ENCODE peak calls at places on chromosomes 3 and 15, in five cellular contexts. I, A, D, K and C are unnamed samples.

GRCh38 chr15:79035814-79036213 is 54.8 kb downstream of the RASGRF1 start:
- DNase-seq in I (no peak), A (no peak), D (no peak), K (no peak), C (no peak)

GRCh38 chr15:42149493-42150245 is 6.8 kb downstream of the PLA2G4F start:
- DNase-seq in I (no peak), A (no peak), D (peak), K (no peak), C (no peak)

GRCh38 chr3:98445949-98446406 is 17.0 kb upstream of the OR5K1 start:
- DNase-seq in I (no peak), A (no peak), D (no peak), K (no peak), C (no peak)

GRCh38 chr15:45790325-45790943 is 155.6 kb downstream of the SQOR start:
- DNase-seq in I (no peak), A (peak), D (no peak), K (peak), C (no peak)

GRCh38 chr3:12239301-12239700 is 49.6 kb upstream of the PPARG start:
- DNase-seq in I (peak), A (no peak), D (peak), K (no peak), C (no peak)

GRCh38 chr15:68786753-68787152 is 33.9 kb downstream of the ANP32A start:
- DNase-seq in I (no peak), A (no peak), D (no peak), K (no peak), C (no peak)

GRCh38 chr15:86553116-86553515 is 473.4 kb downstream of the AGBL1 start:
- DNase-seq in I (no peak), A (no peak), D (no peak), K (no peak), C (no peak)

GRCh38 chr3:62955126-62955525 is 79.9 kb upstream of the CADPS start:
- DNase-seq in I (no peak), A (no peak), D (no peak), K (no peak), C (no peak)

GRCh38 chr3:156676467-156677119 is 2.2 kb downstream of the TIPARP start:
- DNase-seq in I (no peak), A (no peak), D (no peak), K (peak), C (no peak)

GRCh38 chr3:160661660-160662059 is 15.3 kb upstream of the ARL14 start:
- DNase-seq in I (no peak), A (no peak), D (no peak), K (no peak), C (no peak)

GRCh38 chr3:16741103-16741758 is 136.0 kb upstream of the DAZL start:
- DNase-seq in I (no peak), A (no peak), D (no peak), K (no peak), C (no peak)

GRCh38 chr3:120770891-120771290 is 28.3 kb downstream of the GTF2E1 start:
- DNase-seq in I (no peak), A (no peak), D (no peak), K (no peak), C (no peak)

GRCh38 chr15:97736748-97737147 is 223.8 kb upstream of the ARRDC4 start:
- DNase-seq in I (no peak), A (no peak), D (no peak), K (no peak), C (no peak)

GRCh38 chr3:43505351-43505750 is 116.5 kb downstream of the ANO10 start:
- DNase-seq in I (no peak), A (no peak), D (no peak), K (no peak), C (no peak)
- TF ChIP-seq EP300 in I (no peak), A (no peak), D (no peak), K (no peak), C (no peak)

DNA sequence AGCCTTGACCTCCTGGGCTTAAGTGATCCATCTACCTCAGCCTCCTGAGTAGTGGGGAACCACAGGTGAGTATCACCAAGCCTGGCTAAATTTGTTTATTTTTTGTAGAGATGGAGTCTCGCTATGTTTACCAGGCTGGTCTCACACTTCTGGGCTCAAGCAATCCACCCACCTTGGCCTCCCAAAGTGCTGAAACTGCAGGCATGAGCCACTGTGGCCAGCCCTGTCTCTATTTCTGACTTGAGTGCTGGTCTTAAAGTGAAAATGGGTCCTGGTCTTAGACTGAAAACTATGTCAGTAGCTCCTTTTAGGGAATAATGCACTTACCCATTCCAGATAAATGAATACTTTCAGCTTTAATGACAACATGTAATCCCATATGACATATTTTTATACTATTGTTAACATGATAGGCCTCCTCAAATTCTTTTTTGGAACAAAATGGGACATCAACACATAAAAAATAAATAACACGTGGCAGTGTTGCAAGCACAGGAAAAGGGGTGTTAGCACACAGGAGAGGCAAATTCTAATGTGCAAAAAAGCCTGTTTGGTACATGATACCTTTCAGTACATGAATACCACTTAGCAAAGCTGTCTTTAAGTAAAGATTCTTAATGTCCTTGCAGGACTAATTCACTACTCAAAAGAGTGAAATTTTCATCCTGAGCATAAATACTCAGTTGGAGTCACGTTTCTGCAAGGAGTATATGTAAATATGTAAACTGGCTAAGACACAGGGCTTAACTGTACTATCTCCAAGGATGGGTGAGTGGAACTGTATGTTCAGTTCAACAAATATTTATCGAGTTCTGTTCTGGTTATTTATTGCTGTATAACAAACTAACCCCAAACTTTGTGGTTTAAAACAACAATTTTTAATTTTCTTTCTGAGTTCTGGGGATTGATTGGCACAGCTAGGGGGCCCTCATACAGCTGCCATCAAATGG is 194.7 kb downstream of the NR1D2 start:
- DNase-seq in I (no peak), A (no peak), D (no peak), K (no peak), C (no peak)
- TF ChIP-seq EP300 in I (no peak), A (no peak), D (no peak), K (no peak), C (no peak)

GRCh38 chr15:37220949-37221670 is 120.8 kb upstream of the MEIS2 start:
- DNase-seq in I (no peak), A (no peak), D (no peak), K (no peak), C (no peak)
- TF ChIP-seq EP300 in I (no peak), A (no peak), D (no peak), K (no peak), C (no peak)

DNA sequence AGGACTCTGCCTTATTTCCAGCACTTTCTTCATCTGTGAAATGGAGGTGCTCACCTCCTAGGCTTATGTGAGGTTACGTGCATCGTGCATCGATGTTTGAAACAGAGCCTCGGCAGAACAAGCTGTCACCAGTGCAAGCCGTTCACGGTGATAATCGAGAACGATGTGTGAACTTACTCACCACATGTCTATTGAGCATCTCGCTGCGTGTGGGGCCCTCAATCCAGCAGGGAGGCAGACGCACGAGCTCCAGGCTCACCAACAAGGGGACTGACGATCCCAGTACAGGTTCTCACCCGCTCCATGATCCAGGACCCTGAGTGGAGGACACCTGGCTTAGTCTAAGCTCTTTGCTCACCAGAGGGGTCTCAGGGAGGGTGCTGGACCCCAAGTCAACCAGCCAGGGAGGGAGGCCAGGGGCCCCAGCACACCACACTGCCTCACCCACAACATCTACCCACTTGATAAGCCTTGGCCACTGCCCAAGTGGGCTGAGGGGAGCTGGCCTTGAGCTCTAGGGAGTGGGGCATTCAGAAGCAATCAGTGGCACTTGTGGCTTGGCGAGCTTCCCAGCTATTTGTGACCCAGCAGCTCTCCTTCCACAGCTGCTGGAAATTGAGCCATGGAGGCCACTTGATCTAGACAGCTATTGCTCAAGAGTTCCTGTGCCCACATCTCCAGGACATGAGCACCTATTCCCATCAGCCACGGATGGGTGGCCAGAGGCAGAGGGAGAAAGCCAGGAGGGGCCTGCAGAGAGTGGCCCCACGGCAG is 34.4 kb upstream of the SLC6A1 start:
- DNase-seq in I (no peak), A (peak), D (no peak), K (no peak), C (no peak)
- TF ChIP-seq EP300 in I (no peak), A (no peak), D (no peak), K (no peak), C (no peak)

GRCh38 chr3:186502942-186503712 is 41.1 kb downstream of the CRYGS start:
- DNase-seq in I (no peak), A (no peak), D (no peak), K (no peak), C (peak)

GRCh38 chr3:186506191-186506739 is 37.9 kb downstream of the CRYGS start:
- DNase-seq in I (no peak), A (no peak), D (no peak), K (no peak), C (no peak)

GRCh38 chr3:186497608-186498007 is 46.6 kb downstream of the CRYGS start:
- DNase-seq in I (no peak), A (no peak), D (no peak), K (no peak), C (peak)

GRCh38 chr3:186506846-186507245 is 37.3 kb downstream of the CRYGS start:
- DNase-seq in I (no peak), A (no peak), D (no peak), K (no peak), C (no peak)

DNA sequence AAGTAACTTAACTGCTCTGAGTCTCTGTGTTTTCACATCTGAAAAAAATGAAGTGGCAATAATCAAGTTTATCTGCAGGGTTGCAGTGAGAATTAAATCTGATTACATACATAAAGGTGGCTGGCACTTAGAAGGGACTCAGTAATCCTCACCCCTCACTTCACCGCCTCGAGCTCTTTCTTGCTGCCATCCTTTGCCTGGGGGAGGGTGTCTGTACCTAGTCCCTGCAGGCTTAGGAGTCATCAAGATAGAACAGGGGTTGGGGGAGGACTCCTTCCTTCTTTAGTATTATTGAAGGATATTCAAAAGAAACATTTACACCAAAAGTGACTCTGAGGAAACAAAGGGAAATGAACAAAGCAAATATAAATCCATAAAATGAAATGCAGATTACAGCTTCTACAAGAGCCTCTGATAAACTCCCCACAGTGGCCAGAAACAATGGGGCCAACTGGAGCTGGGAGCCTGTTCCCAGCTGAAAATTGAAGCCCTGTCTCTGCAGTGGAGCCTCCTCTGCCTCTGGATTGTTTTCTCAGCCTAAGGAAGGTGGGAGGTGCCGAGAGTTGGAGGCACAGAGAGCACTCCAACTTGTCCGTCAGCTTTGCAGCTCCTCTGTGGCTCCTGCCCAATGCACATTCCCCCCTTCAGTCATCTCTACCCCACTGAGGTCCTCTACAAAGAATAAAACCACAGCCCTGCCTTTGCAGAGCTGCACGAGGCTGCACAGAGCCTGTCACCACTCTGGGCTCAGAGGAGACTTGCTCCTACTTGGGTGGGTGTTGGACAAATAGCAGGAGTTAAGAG is 41.8 kb downstream of the CRYGS start:
- DNase-seq in I (no peak), A (no peak), D (no peak), K (no peak), C (no peak)
- TF ChIP-seq EP300 in I (no peak), A (no peak), D (no peak), K (no peak), C (no peak)

GRCh38 chr3:86175593-86175992 is 815.4 kb downstream of the VGLL3 start:
- DNase-seq in I (no peak), A (no peak), D (no peak), K (no peak), C (peak)
- TF ChIP-seq EP300 in I (no peak), A (no peak), D (no peak), K (no peak), C (no peak)

DNA sequence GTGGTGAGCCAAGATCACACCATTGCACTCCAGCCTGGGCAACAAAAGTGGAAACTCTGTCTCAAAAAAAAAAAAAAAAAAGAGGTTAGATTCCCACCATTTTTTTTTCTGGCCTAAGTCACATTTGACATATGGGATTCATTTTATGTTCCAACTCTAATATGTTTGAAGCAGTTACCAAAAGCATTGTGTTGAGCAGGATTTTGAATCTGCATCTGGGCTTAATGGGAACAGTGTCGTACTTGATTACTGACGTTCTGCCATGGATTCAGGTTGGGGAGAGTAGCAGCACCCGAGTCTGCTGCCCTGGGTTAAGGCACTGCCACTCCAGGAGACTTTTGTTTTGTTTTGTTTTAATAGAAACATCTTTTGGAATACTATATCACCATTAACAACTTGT is 348.7 kb upstream of the TBL1XR1 start:
- DNase-seq in I (no peak), A (no peak), D (no peak), K (no peak), C (no peak)
- TF ChIP-seq EP300 in I (no peak), A (no peak), D (no peak), K (no peak), C (no peak)

GRCh38 chr3:172553526-172554252 is 30.5 kb upstream of the TNFSF10 start:
- DNase-seq in I (no peak), A (no peak), D (no peak), K (no peak), C (no peak)
- TF ChIP-seq EP300 in I (no peak), A (no peak), D (no peak), K (no peak), C (no peak)

DNA sequence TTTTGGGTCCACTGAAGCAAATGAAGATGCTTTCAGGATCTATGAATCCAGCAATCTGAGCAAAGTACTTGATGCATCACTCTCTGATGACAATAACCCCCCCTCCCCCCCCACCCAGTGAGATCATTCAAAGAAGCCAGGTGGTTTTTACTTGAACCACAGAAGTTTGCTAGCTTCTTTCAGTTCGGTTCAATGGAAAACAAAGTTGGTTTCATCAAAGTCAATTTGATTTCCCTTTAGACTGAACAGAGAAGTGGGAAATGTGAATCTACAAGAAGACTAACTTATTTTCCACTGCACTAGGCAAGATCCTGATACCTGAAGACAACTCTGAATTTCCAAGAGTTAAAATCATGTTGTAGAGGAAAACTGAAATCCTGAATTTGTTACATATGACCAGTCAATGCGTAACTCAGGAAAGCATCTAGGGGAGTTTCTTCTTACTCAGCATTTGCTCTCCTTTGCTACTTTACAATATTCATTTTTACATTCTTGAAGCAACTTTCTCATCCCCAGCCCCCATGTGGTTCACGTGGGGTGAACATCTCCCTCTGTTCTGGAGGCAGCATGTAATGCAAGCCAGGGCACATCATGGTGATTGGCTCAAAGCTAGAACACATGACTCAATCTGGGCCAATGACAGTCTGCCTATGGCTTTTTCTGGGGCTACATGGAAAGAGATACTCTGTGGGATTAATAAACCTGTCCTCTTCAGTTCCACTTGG is 572.6 kb downstream of the FOXP1 start:
- DNase-seq in I (no peak), A (no peak), D (no peak), K (no peak), C (no peak)
- TF ChIP-seq EP300 in I (no peak), A (no peak), D (no peak), K (no peak), C (no peak)